ENCODE peak calls at places on chromosomes 4 and X, in nine cellular contexts. H is cardiac muscle cell; Z is KG1; Q is HuH-7.5; I is EL; R is CD8-positive, alpha-beta memory T cell; A is GM04503; E is progenitor cell of endocrine pancreas; P is M059J. S is an unnamed sample.
A peak's percentile ranks its signal among the peaks of the same experiment; 100 is the strongest.

GRCh38 chr4:2260336-2261109 is 1.4 kb downstream of the MXD4 start:
- DNase-seq in H (no peak), Z (no peak), Q (no peak), I (no peak), R (no peak), A (no peak), E (peak; percentile 9), P (no peak), S (no peak)

GRCh38 chrX:29496636-29497180 is 718.7 kb upstream of the MAGEB2 start:
- DNase-seq in H (no peak), Z (no peak), Q (no peak), I (no peak), R (no peak), A (no peak), E (no peak), P (peak; percentile 17), S (no peak)

GRCh38 chrX:16628954-16629595 is 20.9 kb upstream of the S100G start:
- DNase-seq in H (peak; percentile 62), Z (no peak), Q (no peak), I (no peak), R (no peak), A (no peak), E (no peak), P (peak; percentile 40), S (no peak)

GRCh38 chr4:145452447-145453162 is 29.0 kb upstream of the SMAD1 start:
- DNase-seq in H (no peak), Z (no peak), Q (no peak), I (no peak), R (no peak), A (no peak), E (no peak), P (no peak), S (peak; percentile 21)

GRCh38 chr4:125140966-125141495 is 173.7 kb upstream of the FAT4 start:
- DNase-seq in H (no peak), Z (no peak), Q (no peak), I (peak; percentile 26), R (no peak), A (no peak), E (no peak), P (peak; percentile 10), S (peak; percentile 45)

GRCh38 chr4:73447701-73448100 is 11.7 kb downstream of the AFP start:
- DNase-seq in H (no peak), Z (no peak), Q (no peak), I (peak; percentile 50), R (no peak), A (no peak), E (no peak), P (peak; percentile 46), S (no peak)

GRCh38 chr4:82898322-82899243 is 2.0 kb upstream of the THAP9 start:
- DNase-seq in H (no peak), Z (no peak), Q (no peak), I (peak; percentile 85), R (no peak), A (peak; percentile 90), E (no peak), P (peak; percentile 83), S (peak; percentile 56)

GRCh38 chr4:112523764-112524505 is 8.0 kb upstream of the NEUROG2 start:
- DNase-seq in H (peak; percentile 87), Z (peak; percentile 35), Q (peak; percentile 76), I (peak; percentile 53), R (peak; percentile 62), A (no peak), E (peak; percentile 82), P (no peak), S (peak; percentile 67)

GRCh38 chrX:112614640-112615039 is 65.1 kb downstream of the LHFPL1 start:
- DNase-seq in H (no peak), Z (no peak), Q (no peak), I (no peak), R (no peak), A (no peak), E (no peak), P (peak; percentile 22), S (no peak)

GRCh38 chr4:134313591-134313990 is 112.0 kb upstream of the PABPC4L start:
- DNase-seq in H (no peak), Z (no peak), Q (no peak), I (no peak), R (no peak), A (no peak), E (no peak), P (peak; percentile 35), S (no peak)

GRCh38 chr4:185020293-185020808 is 2.1 kb downstream of the HELT start:
- DNase-seq in H (no peak), Z (no peak), Q (no peak), I (no peak), R (no peak), A (no peak), E (no peak), P (no peak), S (peak; percentile 30)

GRCh38 chrX:20623448-20623847 is 356.7 kb upstream of the RPS6KA3 start:
- DNase-seq in H (no peak), Z (no peak), Q (no peak), I (peak; percentile 0), R (no peak), A (no peak), E (no peak), P (peak; percentile 34), S (peak; percentile 57)

GRCh38 chr4:15995826-15996225 is 32.9 kb upstream of the FGFBP2 start:
- DNase-seq in H (no peak), Z (no peak), Q (no peak), I (no peak), R (no peak), A (no peak), E (no peak), P (no peak), S (no peak)

GRCh38 chr4:140256335-140256734 is 102.4 kb upstream of the MAML3 start:
- DNase-seq in H (no peak), Z (no peak), Q (no peak), I (peak; percentile 79), R (no peak), A (no peak), E (no peak), P (peak; percentile 84), S (peak; percentile 80)

GRCh38 chr4:68864438-68865177 is 48.8 kb downstream of the UGT2B10 start:
- DNase-seq in H (no peak), Z (no peak), Q (no peak), I (no peak), R (no peak), A (no peak), E (no peak), P (no peak), S (no peak)

GRCh38 chrX:11787564-11787963 is 29.5 kb downstream of the MSL3 start:
- DNase-seq in H (peak; percentile 56), Z (no peak), Q (no peak), I (peak; percentile 23), R (peak; percentile 54), A (no peak), E (peak; percentile 50), P (peak; percentile 57), S (no peak)

GRCh38 chr4:185782523-185782922 is 29.5 kb downstream of the SORBS2 start:
- DNase-seq in H (no peak), Z (no peak), Q (no peak), I (peak; percentile 42), R (no peak), A (no peak), E (no peak), P (peak; percentile 77), S (peak; percentile 81)

GRCh38 chr4:2817136-2817535 is 24.3 kb downstream of the SH3BP2 start:
- DNase-seq in H (no peak), Z (no peak), Q (no peak), I (no peak), R (no peak), A (no peak), E (no peak), P (no peak), S (no peak)

GRCh38 chrX:69189972-69190371 is 24.7 kb upstream of the PJA1 start:
- DNase-seq in H (no peak), Z (no peak), Q (no peak), I (no peak), R (no peak), A (no peak), E (no peak), P (no peak), S (no peak)

GRCh38 chr4:151854731-151855130 is 93.9 kb upstream of the GATB start:
- DNase-seq in H (no peak), Z (no peak), Q (no peak), I (peak; percentile 27), R (no peak), A (no peak), E (no peak), P (peak; percentile 79), S (no peak)

GRCh38 chr4:144578681-144579080 is 67.3 kb upstream of the HHIP start:
- DNase-seq in H (no peak), Z (no peak), Q (no peak), I (peak; percentile 58), R (no peak), A (no peak), E (no peak), P (no peak), S (no peak)

GRCh38 chr4:80678413-80678812 is 342.9 kb downstream of the CFAP299 start:
- DNase-seq in H (no peak), Z (no peak), Q (no peak), I (no peak), R (no peak), A (no peak), E (no peak), P (no peak), S (no peak)

GRCh38 chr4:97215426-97215825 is 927.9 kb downstream of the STPG2 start:
- DNase-seq in H (peak; percentile 2), Z (no peak), Q (no peak), I (no peak), R (no peak), A (no peak), E (no peak), P (no peak), S (no peak)

GRCh38 chr4:89110541-89110985 is 770 bp upstream of the TIGD2 start:
- DNase-seq in H (no peak), Z (no peak), Q (peak; percentile 37), I (no peak), R (no peak), A (no peak), E (no peak), P (no peak), S (no peak)

GRCh38 chr4:80538276-80538926 is 202.9 kb downstream of the CFAP299 start:
- DNase-seq in H (no peak), Z (no peak), Q (no peak), I (peak; percentile 43), R (no peak), A (no peak), E (no peak), P (peak; percentile 52), S (peak; percentile 67)

GRCh38 chr4:55258152-55258863 is 87.7 kb upstream of the SRD5A3 start:
- DNase-seq in H (no peak), Z (no peak), Q (no peak), I (no peak), R (no peak), A (no peak), E (no peak), P (peak; percentile 7), S (no peak)

GRCh38 chrX:39766882-39767281 is 330.9 kb downstream of the BCOR start:
- DNase-seq in H (no peak), Z (no peak), Q (no peak), I (no peak), R (no peak), A (no peak), E (no peak), P (peak; percentile 81), S (no peak)

GRCh38 chr4:139540161-139540560 is 15.9 kb downstream of the SETD7 start:
- DNase-seq in H (no peak), Z (no peak), Q (no peak), I (no peak), R (no peak), A (no peak), E (no peak), P (no peak), S (no peak)

GRCh38 chrX:38438321-38438720 is 85.9 kb downstream of the OTC start:
- DNase-seq in H (no peak), Z (no peak), Q (no peak), I (no peak), R (no peak), A (no peak), E (no peak), P (no peak), S (no peak)

GRCh38 chrX:41014776-41015175 is 70.5 kb upstream of the USP9X start:
- DNase-seq in H (no peak), Z (no peak), Q (no peak), I (peak; percentile 34), R (no peak), A (no peak), E (no peak), P (peak; percentile 91), S (peak; percentile 88)

S was measured in mammary epithelial cell.